ENCODE peak calls at places on chromosomes 3 and 15, in eight cellular contexts. Z is fibroblast of lung; K is H7; B is activated CD4-positive, alpha-beta T cell treated with anti-CD3 and anti-CD28 coated beads, Interleukin-2, amount 50 U/mL, for 24 hours; V is activated CD8-positive, alpha-beta memory T cell treated with anti-CD3 and anti-CD28 coated beads for 4 hours; Q is RPMI8226; P is stimulated activated CD8-positive, alpha-beta memory T cell treated with anti-CD3 and anti-CD28 coated beads, Interleukin-15, amount 100 ng/mL, for 24 hours; O is ovary. W is an unnamed sample.

GRCh38 chr3:100230715-100231114 is 30.1 kb upstream of the TBC1D23 start:
- DNase-seq in Z (no peak), K (no peak), B (no peak), V (no peak), Q (no peak), P (no peak), O (no peak), W (no peak)

GRCh38 chr3:17301271-17301670 is 416.5 kb downstream of the PLCL2 start:
- DNase-seq in Z (no peak), K (no peak), B (no peak), V (no peak), Q (no peak), P (no peak), O (no peak), W (no peak)

GRCh38 chr3:186617038-186617934 is 4.4 kb downstream of the AHSG start:
- DNase-seq in Z (peak), K (peak), B (peak), V (peak), Q (peak), P (peak), O (peak), W (peak)

GRCh38 chr15:99432271-99433025 is 133.3 kb upstream of the MEF2A start:
- DNase-seq in Z (no peak), K (no peak), B (no peak), V (no peak), Q (no peak), P (no peak), O (peak), W (no peak)

GRCh38 chr3:194536883-194537637 is 50.3 kb upstream of the ATP13A3 start:
- DNase-seq in Z (no peak), K (no peak), B (no peak), V (no peak), Q (peak), P (no peak), O (peak), W (no peak)

GRCh38 chr3:59006791-59007517 is 42.9 kb downstream of the CFAP20DC start:
- DNase-seq in Z (peak), K (no peak), B (no peak), V (no peak), Q (peak), P (no peak), O (no peak), W (no peak)

GRCh38 chr3:94440767-94441493 is 378.1 kb downstream of the NSUN3 start:
- DNase-seq in Z (peak), K (no peak), B (no peak), V (no peak), Q (no peak), P (no peak), O (no peak), W (no peak)

GRCh38 chr15:40112789-40113188 is 4.1 kb upstream of the BMF start:
- DNase-seq in Z (no peak), K (no peak), B (no peak), V (no peak), Q (no peak), P (no peak), O (no peak), W (no peak)

GRCh38 chr3:106457278-106458210 is 588.7 kb upstream of the CBLB start:
- DNase-seq in Z (peak), K (no peak), B (no peak), V (no peak), Q (peak), P (no peak), O (no peak), W (peak)

GRCh38 chr3:58137306-58137705 is 73.5 kb downstream of the DNASE1L3 start:
- DNase-seq in Z (no peak), K (no peak), B (no peak), V (no peak), Q (no peak), P (no peak), O (no peak), W (no peak)

GRCh38 chr3:5058463-5058862 is 63.6 kb upstream of the ARL8B start:
- DNase-seq in Z (peak), K (no peak), B (no peak), V (no peak), Q (no peak), P (no peak), O (no peak), W (no peak)

GRCh38 chr15:68818088-68818670 is 2.5 kb downstream of the ANP32A start:
- DNase-seq in Z (peak), K (peak), B (peak), V (peak), Q (peak), P (peak), O (peak), W (peak)

GRCh38 chr15:70266412-70267089 is 168.8 kb upstream of the TLE3 start:
- DNase-seq in Z (peak), K (peak), B (no peak), V (no peak), Q (peak), P (no peak), O (peak), W (peak)

GRCh38 chr15:72179950-72180581 is 17.5 kb downstream of the GRAMD2A start:
- DNase-seq in Z (no peak), K (no peak), B (no peak), V (no peak), Q (no peak), P (no peak), O (no peak), W (no peak)

GRCh38 chr3:108329508-108329907 is 33.2 kb downstream of the HHLA2 start:
- DNase-seq in Z (no peak), K (no peak), B (no peak), V (no peak), Q (no peak), P (no peak), O (no peak), W (no peak)

GRCh38 chr3:12194669-12195161 is 36.0 kb upstream of the TIMP4 start:
- DNase-seq in Z (peak), K (no peak), B (peak), V (no peak), Q (peak), P (no peak), O (no peak), W (no peak)

GRCh38 chr3:133294253-133294652 is 105.6 kb upstream of the BFSP2 start:
- DNase-seq in Z (no peak), K (no peak), B (no peak), V (no peak), Q (no peak), P (no peak), O (no peak), W (no peak)

GRCh38 chr3:10023587-10024310 is 2.5 kb upstream of the FANCD2 start:
- DNase-seq in Z (peak), K (no peak), B (no peak), V (no peak), Q (no peak), P (no peak), O (no peak), W (peak)

GRCh38 chr3:172194702-172195392 is 155.5 kb downstream of the FNDC3B start:
- DNase-seq in Z (no peak), K (peak), B (no peak), V (no peak), Q (no peak), P (no peak), O (no peak), W (no peak)

W was measured in AML-193.